ENCODE peak calls at places on chromosome 2, in four cellular contexts. O is adipocyte, R is prostate gland, M is heart right ventricle. H is an unnamed sample. For H3K9me3, H3K4me1 and H3K36me3, the result is how much of the 10 kb centered on the place peaks cover.

GRCh38 chr2:99420751-99421299 is 69.0 kb downstream of the REV1 start:
- DNase-seq in O (peak), R (no peak), M (no peak), H (no peak)

GRCh38 chr2:69625078-69625788 is 18.3 kb downstream of the AAK1 start:
- DNase-seq in O (no peak), M (no peak), R (no peak), H (no peak)

GRCh38 chr2:9739508-9739907 is 103.8 kb upstream of the TAF1B start:
- DNase-seq in M (peak), O (no peak), R (no peak), H (peak)

GRCh38 chr2:76448956-76449355 is 738.2 kb upstream of the GCFC2 start:
- DNase-seq in O (no peak), R (no peak), M (no peak), H (no peak)

GRCh38 chr2:231127936-231128335 is 3.1 kb upstream of the HTR2B start:
- DNase-seq in O (no peak), R (no peak), M (no peak), H (no peak)

GRCh38 chr2:109722026-109722425 is 72.1 kb upstream of the RGPD5 start:
- DNase-seq in O (no peak), R (peak), M (peak), H (no peak)

GRCh38 chr2:181326605-181327004 is 130.6 kb upstream of the ITGA4 start:
- DNase-seq in O (no peak), R (no peak), M (no peak), H (no peak)

GRCh38 chr2:3490191-3491158 is 28.9 kb downstream of the ADI1 start:
- DNase-seq in R (no peak), M (no peak), O (no peak), H (no peak)

GRCh38 chr2:127611076-127611925 is 34.7 kb upstream of the GPR17 start:
- DNase-seq in R (no peak), O (no peak), M (no peak), H (no peak)

GRCh38 chr2:12202301-12202700 is 455.9 kb downstream of the LPIN1 start:
- DNase-seq in M (no peak), R (no peak), O (peak), H (no peak)

GRCh38 chr2:15797231-15797945 is 143.0 kb upstream of the MYCN start:
- DNase-seq in O (no peak), M (no peak), R (no peak), H (no peak)

GRCh38 chr2:159971365-159972122 is 90.9 kb downstream of the PLA2R1 start:
- DNase-seq in O (no peak), R (no peak), M (no peak), H (no peak)

GRCh38 chr2:218282173-218282991 is 9.9 kb downstream of the TMBIM1 start:
- DNase-seq in O (no peak), M (peak), R (peak), H (peak)

GRCh38 chr2:215451012-215451756 is 15.3 kb upstream of the FN1 start:
- DNase-seq in M (no peak), O (no peak), R (no peak), H (no peak)

GRCh38 chr2:60105868-60106267 is 447.6 kb downstream of the BCL11A start:
- DNase-seq in R (no peak), O (no peak), M (no peak), H (no peak)

GRCh38 chr2:152098798-152099654 is at the start of gene CACNB4:
- DNase-seq in R (peak), M (peak), O (peak), H (peak)

GRCh38 chr2:55843096-55843991 is 80.2 kb downstream of the EFEMP1 start:
- DNase-seq in O (peak), R (peak), M (no peak), H (no peak)

DNA sequence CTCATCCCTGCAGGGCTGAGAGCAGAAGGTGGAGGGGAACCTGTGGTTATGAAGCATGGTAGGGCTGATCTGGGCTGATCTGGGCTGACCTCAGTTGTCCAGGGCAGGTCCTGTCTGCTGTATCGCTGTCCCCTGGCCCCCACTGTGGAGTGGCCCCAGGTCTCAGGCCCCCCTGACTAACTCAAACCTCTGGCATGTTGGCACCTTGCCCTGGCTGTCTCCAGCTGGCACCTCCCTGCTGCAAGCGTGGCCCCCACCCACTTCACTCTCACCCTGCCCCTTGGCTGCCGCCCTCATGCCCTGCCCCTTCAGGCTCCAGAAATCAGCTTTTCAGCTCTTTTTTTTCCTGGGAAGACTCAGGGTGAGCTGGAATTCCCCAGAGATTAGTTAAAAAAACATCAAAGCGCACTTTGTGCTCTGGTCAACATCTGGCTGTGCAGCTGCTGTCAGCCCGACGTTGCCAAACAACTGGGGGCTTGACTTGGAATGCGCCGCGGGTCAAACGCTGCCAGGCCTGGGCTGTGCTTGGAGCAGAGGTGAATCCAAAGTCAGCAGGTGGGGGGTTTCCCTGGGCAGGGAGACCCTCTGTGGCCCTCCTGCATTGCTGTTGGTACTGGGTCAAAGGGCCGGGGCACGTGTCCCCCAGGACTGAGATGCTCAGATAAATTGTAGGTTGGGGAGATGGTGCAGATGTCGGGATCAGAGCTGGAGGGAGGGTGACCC is 173.8 kb upstream of the HDAC4 start:
- DNase-seq in R (no peak), M (no peak), O (no peak), H (no peak)
- H3K9me3 ChIP-seq in R (under half), M (under half), O (under half), H (under half)

GRCh38 chr2:79612999-79613398 is 100.1 kb downstream of the CTNNA2 start:
- DNase-seq in R (no peak), O (no peak), M (no peak), H (no peak)
- H3K4me1 ChIP-seq in R (under half), O (under half), M (under half), H (under half)

DNA sequence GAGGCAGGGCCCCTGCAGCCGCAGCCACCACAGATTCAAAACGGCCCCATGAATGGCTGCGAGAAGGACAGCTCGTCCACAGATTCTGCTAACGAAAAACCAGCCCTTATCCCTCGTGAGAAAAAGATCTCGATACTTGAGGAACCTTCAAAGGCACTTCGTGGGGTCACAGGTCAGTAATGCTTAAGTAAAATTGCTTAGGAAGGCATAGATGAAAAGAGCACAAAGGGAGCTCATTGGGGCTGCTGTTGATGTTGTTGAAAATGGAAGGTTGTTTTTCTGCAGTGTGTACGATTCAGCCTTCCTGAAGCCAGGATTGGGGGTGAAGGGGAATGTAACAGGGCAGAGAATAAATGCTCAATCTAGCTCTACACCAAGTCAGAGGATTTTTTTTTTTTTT is 90.5 kb downstream of the KCTD18 start:
- DNase-seq in M (no peak), O (no peak), R (no peak), H (no peak)
- H3K36me3 ChIP-seq in M (under half), O (half or more), R (under half), H (under half)

DNA sequence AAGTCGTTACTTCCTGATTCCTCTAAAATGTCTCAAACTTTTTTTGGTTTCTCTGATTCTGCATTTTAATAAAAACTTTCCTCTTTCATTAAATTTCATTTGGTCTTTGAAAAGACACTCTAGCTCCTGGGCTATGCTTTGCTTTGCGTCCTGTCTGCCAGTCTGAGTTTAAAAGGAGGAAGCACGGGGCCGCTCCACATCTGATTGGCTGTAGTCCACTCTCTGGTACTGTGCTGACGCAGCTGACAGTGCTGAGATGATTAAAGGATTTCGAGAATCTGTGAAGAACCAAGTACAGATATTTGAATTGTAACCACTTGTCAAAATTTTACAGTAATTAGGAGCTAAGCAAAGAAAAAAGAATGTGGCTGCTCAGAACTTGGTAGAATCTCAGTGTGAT is 199.6 kb upstream of the HNMT start:
- DNase-seq in M (no peak), R (no peak), O (no peak), H (no peak)
- H3K9me3 ChIP-seq in M (under half), R (under half), O (under half), H (under half)

DNA sequence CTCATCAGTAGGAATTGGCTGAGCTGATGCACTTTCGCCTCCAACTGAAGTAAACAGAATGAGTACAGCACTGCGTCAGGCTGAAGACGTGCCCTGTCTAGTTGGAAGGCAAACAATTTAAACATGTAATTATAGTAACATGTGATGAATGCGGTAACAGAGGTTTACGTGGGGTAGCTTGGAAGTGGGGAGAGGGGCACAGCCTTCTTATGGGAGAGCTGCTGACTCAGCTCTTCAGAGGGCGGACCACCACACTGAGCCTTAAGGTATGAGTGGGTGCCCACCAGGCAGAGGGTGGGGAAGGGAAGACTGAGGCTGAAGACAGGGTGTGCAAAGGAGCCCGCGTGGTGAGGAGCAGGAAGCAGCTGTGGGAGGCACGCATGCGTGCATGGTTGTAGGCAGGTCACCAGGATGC is 6.2 kb upstream of the EHD3 start:
- DNase-seq in M (no peak), R (peak), O (no peak), H (no peak)
- H3K4me1 ChIP-seq in M (under half), R (under half), O (under half), H (under half)

GRCh38 chr2:86476918-86477317 is 35.7 kb downstream of the KDM3A start:
- DNase-seq in M (peak), R (no peak), O (no peak), H (peak)
- H3K36me3 ChIP-seq in M (half or more), R (under half), O (half or more), H (half or more)

GRCh38 chr2:153766415-153766814 is 105.3 kb upstream of the GALNT13 start:
- DNase-seq in R (no peak), M (no peak), O (no peak), H (no peak)
- H3K9me3 ChIP-seq in R (under half), M (half or more), O (under half), H (under half)

GRCh38 chr2:30356061-30356460 is 91.0 kb upstream of the LCLAT1 start:
- DNase-seq in M (no peak), R (no peak), O (peak), H (no peak)

GRCh38 chr2:30358351-30358750 is 88.7 kb upstream of the LCLAT1 start:
- DNase-seq in O (no peak), R (no peak), M (no peak), H (no peak)

GRCh38 chr2:30354621-30355020 is 92.4 kb upstream of the LCLAT1 start:
- DNase-seq in M (no peak), O (no peak), R (no peak), H (no peak)

GRCh38 chr2:30354150-30354549 is 92.9 kb upstream of the LCLAT1 start:
- DNase-seq in M (no peak), O (no peak), R (no peak), H (no peak)

GRCh38 chr2:30355306-30355705 is 91.7 kb upstream of the LCLAT1 start:
- DNase-seq in R (no peak), O (no peak), M (no peak), H (no peak)
- H3K4me1 ChIP-seq in R (under half), O (under half), M (half or more), H (under half)

DNA sequence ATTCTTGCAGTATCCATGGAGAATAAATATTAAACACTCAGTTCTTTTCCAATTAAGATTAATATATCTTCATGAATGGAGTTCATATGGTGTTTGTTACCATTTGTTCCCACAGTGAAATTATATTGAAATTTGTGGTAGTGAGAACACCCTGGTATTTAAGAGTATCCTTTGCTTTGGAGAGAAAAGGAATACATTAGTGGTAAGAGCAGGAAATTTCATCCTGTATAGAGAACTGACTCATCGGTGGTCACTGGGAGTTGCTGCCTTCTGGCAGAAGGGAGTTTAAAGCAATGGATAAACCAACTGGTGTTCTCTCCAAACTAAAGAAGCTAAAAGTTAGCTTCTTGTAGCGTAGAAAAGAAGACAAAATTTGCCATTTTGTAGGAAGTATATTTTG is 107.3 kb downstream of the MYO1B start:
- DNase-seq in O (peak), M (no peak), R (no peak), H (no peak)
- H3K36me3 ChIP-seq in O (under half), M (under half), R (under half), H (under half)

H was measured in adrenal gland.